ENCODE peak calls at places on chromosomes 5 and 9, in four cellular contexts. J, N, M and G are unnamed samples.

GRCh38 chr9:125494555-125494920 is 212.5 kb downstream of the MAPKAP1 start:
- DNase-seq in M (no peak), N (no peak), J (peak; percentile 69), G (no peak)

GRCh38 chr5:19928556-19929421 is 59.2 kb downstream of the CDH18 start:
- DNase-seq in M (peak; percentile 6), N (no peak), J (peak; percentile 90), G (peak; percentile 89)

GRCh38 chr9:87829756-87830155 is 52.9 kb upstream of the SPATA31E1 start:
- DNase-seq in M (no peak), J (no peak), N (no peak), G (no peak)

GRCh38 chr9:138044485-138045383 is 167.2 kb downstream of the CACNA1B start:
- DNase-seq in J (no peak), M (no peak), N (no peak), G (no peak)

GRCh38 chr5:545641-546375 is 21.6 kb upstream of the SLC9A3 start:
- DNase-seq in J (no peak), M (no peak), N (no peak), G (no peak)

GRCh38 chr9:105193560-105193959 is 50.9 kb upstream of the SLC44A1 start:
- DNase-seq in J (no peak), N (no peak), M (no peak), G (no peak)

GRCh38 chr5:105956456-105957177 is 1714.1 kb downstream of the EFNA5 start:
- DNase-seq in N (no peak), M (no peak), J (peak; percentile 37), G (peak; percentile 70)

GRCh38 chr9:134492281-134492691 is 149.3 kb upstream of the COL5A1 start:
- DNase-seq in N (no peak), M (no peak), J (peak; percentile 97), G (no peak)

GRCh38 chr5:38724301-38725030 is 121.3 kb upstream of the OSMR start:
- DNase-seq in M (no peak), N (no peak), J (peak; percentile 86), G (no peak)

GRCh38 chr9:81787747-81788632 is 98.6 kb upstream of the TLE1 start:
- DNase-seq in M (peak; percentile 73), J (peak; percentile 94), N (no peak), G (peak; percentile 8)

GRCh38 chr5:61575103-61575502 is 243.0 kb downstream of the ZSWIM6 start:
- DNase-seq in N (no peak), M (no peak), J (peak; percentile 69), G (peak; percentile 24)

DNA sequence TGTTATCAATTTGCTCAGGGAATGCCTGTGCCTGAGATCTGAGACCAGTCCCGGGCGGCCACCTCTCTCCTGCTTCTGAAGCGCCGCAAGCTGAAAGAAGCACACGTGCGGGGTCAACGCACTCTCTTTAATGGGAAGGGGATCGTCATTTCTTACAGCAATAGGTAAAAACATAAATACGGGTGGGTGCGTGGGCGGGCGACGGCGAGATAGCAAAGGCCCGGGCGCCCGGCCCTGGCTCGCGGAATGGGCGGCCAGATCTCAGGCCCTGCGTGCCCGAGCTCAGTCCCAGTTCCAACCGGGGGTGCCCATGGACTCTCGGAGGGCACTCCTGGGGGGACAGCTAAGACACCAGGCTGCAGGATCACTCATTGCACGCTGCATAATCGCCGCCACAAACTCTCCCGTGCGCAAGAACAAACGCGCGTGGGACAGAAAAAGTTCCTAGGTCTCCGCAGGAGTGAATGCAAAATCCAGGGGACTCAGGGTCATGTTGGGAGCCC is 3.0 kb downstream of the NKX2-5 start:
- DNase-seq in N (no peak), M (no peak), J (no peak), G (no peak)
- TF ChIP-seq EZH2 in N (no peak), M (no peak), J (no peak), G (no peak)

GRCh38 chr5:36691993-36692392 is 85.6 kb downstream of the SLC1A3 start:
- DNase-seq in J (peak; percentile 81), M (no peak), N (no peak), G (no peak)

GRCh38 chr5:36694351-36694750 is 87.9 kb downstream of the SLC1A3 start:
- DNase-seq in N (no peak), M (no peak), J (no peak), G (no peak)

GRCh38 chr5:36691241-36691640 is 84.8 kb downstream of the SLC1A3 start:
- DNase-seq in M (no peak), J (peak; percentile 51), N (no peak), G (no peak)

GRCh38 chr5:36690041-36690941 is 83.9 kb downstream of the SLC1A3 start:
- DNase-seq in J (peak; percentile 92), N (peak; percentile 42), M (peak; percentile 53), G (peak; percentile 48)

GRCh38 chr5:36692791-36693763 is 86.7 kb downstream of the SLC1A3 start:
- DNase-seq in N (no peak), J (peak; percentile 86), M (peak; percentile 36), G (peak; percentile 64)
- TF ChIP-seq EZH2 in N (no peak), J (no peak), M (no peak), G (no peak)

DNA sequence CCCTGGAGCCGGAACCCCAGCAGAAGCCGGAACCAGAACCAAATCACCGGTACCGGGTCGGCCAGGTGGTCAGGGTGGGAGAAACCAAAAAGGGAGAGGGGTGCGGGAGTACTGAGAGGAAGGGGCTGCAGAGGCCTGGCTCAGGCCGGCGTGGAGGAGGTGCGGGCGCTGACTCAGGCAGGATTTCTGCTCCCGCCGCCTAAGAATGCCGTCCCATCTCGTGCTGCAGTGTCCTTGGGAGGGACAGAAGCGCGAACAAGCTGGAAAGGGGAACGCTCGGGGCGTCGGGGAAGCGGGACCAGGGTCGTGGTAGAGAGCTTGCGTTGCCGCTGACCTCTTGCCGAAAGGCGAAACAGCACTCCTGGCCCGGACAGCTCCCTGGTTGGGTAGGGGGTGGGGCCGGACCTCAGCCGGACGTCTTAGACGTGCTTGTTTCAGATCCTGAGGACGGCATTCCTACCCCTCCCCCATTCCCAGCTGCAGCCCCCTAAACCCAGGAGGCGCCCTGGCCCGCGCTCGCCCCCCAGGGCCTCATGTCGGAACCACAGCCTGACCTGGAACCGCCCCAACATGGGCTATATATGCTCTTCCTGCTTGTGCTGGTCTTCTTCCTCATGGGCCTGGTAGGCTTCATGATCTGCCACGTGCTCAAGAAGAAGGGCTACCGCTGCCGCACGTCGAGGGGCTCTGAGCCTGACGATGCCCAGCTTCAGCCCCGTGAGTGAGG is 1.1 kb downstream of the RELL2 start:
- DNase-seq in M (peak; percentile 37), J (peak; percentile 66), N (no peak), G (peak; percentile 63)
- TF ChIP-seq EZH2 in M (no peak), J (no peak), N (no peak), G (no peak)

GRCh38 chr5:93587919-93588585 is 5.0 kb downstream of the NR2F1 start:
- DNase-seq in J (no peak), M (no peak), N (no peak), G (no peak)

GRCh38 chr5:93589348-93589662 is 6.3 kb downstream of the NR2F1 start:
- DNase-seq in N (no peak), M (no peak), J (no peak), G (no peak)

GRCh38 chr5:93586948-93587918 is 4.2 kb downstream of the NR2F1 start:
- DNase-seq in J (no peak), M (no peak), N (no peak), G (no peak)

GRCh38 chr5:93589812-93590215 is 6.8 kb downstream of the NR2F1 start:
- DNase-seq in N (no peak), M (no peak), J (no peak), G (no peak)

GRCh38 chr5:93588586-93589347 is 5.7 kb downstream of the NR2F1 start:
- DNase-seq in J (no peak), N (no peak), M (no peak), G (no peak)
- TF ChIP-seq EZH2 in J (no peak), N (no peak), M (no peak), G (no peak)